ENCODE peak calls at places on chromosomes 13 and 19, in eight cellular contexts. S, C, J, R, Y, A, W and G are unnamed samples.

GRCh38 chr13:41694902-41695301 is 237.6 kb downstream of the RGCC start:
- DNase-seq in S (peak; percentile 48), C (peak; percentile 80), J (peak; percentile 55), R (no peak), Y (peak; percentile 63), A (peak; percentile 21), W (peak; percentile 43), G (no peak)

GRCh38 chr19:29680447-29680846 is 15.2 kb downstream of the PLEKHF1 start:
- DNase-seq in S (no peak), C (peak; percentile 78), J (peak; percentile 71), R (peak; percentile 90), Y (no peak), A (peak; percentile 53), W (peak; percentile 63), G (no peak)

GRCh38 chr13:69035771-69036170 is 1071.9 kb upstream of the ATXN8OS start:
- DNase-seq in S (no peak), C (no peak), J (no peak), R (no peak), Y (no peak), A (no peak), W (no peak), G (no peak)

GRCh38 chr13:24684600-24684998 is 4.4 kb downstream of the ATP12A start:
- DNase-seq in S (no peak), C (no peak), J (no peak), R (peak; percentile 48), Y (no peak), A (no peak), W (no peak), G (no peak)

GRCh38 chr19:19618384-19619051 is at the start of gene PBX4:
- DNase-seq in S (peak; percentile 71), C (peak; percentile 97), J (peak; percentile 87), R (peak; percentile 99), Y (peak; percentile 93), A (peak; percentile 88), W (peak; percentile 98), G (peak; percentile 96)

GRCh38 chr19:51407631-51408131 is 9.8 kb downstream of the SIGLEC10 start:
- DNase-seq in S (no peak), C (no peak), J (no peak), R (peak; percentile 37), Y (peak; percentile 32), A (no peak), W (peak; percentile 54), G (no peak)

GRCh38 chr19:6423499-6424189 is 967 bp downstream of the KHSRP start:
- DNase-seq in S (no peak), C (peak; percentile 67), J (no peak), R (no peak), Y (no peak), A (no peak), W (peak; percentile 41), G (peak; percentile 60)

GRCh38 chr19:13129384-13129783 is 11.3 kb downstream of the NACC1 start:
- DNase-seq in S (no peak), C (no peak), J (no peak), R (no peak), Y (no peak), A (no peak), W (no peak), G (no peak)

GRCh38 chr19:19348266-19348665 is 27.6 kb downstream of the MAU2 start:
- DNase-seq in S (no peak), C (no peak), J (no peak), R (no peak), Y (no peak), A (no peak), W (no peak), G (no peak)

GRCh38 chr13:51839711-51840110 is 5.3 kb downstream of the TMEM272 start:
- DNase-seq in S (no peak), C (no peak), J (no peak), R (no peak), Y (no peak), A (no peak), W (no peak), G (no peak)

GRCh38 chr13:110302154-110302553 is 4.8 kb downstream of the COL4A1 start:
- DNase-seq in S (no peak), C (no peak), J (no peak), R (no peak), Y (no peak), A (no peak), W (no peak), G (no peak)

GRCh38 chr13:26785845-26786630 is 25.5 kb upstream of the GPR12 start:
- DNase-seq in S (no peak), C (peak; percentile 67), J (peak; percentile 44), R (peak; percentile 58), Y (peak; percentile 44), A (no peak), W (peak; percentile 16), G (no peak)

GRCh38 chr13:74290324-74290773 is 156.1 kb upstream of the KLF12 start:
- DNase-seq in S (no peak), C (no peak), J (no peak), R (peak; percentile 45), Y (peak; percentile 39), A (no peak), W (peak; percentile 19), G (peak; percentile 63)

GRCh38 chr13:108897955-108898354 is 268.5 kb downstream of the MYO16 start:
- DNase-seq in S (no peak), C (no peak), J (no peak), R (no peak), Y (no peak), A (no peak), W (no peak), G (no peak)

GRCh38 chr13:46553521-46553885 is 533 bp downstream of the LRCH1 start:
- DNase-seq in S (no peak), C (no peak), J (no peak), R (no peak), Y (no peak), A (no peak), W (peak; percentile 41), G (peak; percentile 18)

GRCh38 chr13:46554971-46555370 is 2.0 kb downstream of the LRCH1 start:
- DNase-seq in S (no peak), C (no peak), J (no peak), R (no peak), Y (no peak), A (no peak), W (no peak), G (no peak)

GRCh38 chr13:46555722-46556121 is 2.8 kb downstream of the LRCH1 start:
- DNase-seq in S (no peak), C (no peak), J (no peak), R (no peak), Y (no peak), A (no peak), W (no peak), G (no peak)

GRCh38 chr13:46552888-46553520 is at the start of gene LRCH1:
- DNase-seq in S (peak; percentile 69), C (peak; percentile 96), J (peak; percentile 89), R (peak; percentile 81), Y (peak; percentile 89), A (peak; percentile 93), W (peak; percentile 91), G (peak; percentile 96)

DNA sequence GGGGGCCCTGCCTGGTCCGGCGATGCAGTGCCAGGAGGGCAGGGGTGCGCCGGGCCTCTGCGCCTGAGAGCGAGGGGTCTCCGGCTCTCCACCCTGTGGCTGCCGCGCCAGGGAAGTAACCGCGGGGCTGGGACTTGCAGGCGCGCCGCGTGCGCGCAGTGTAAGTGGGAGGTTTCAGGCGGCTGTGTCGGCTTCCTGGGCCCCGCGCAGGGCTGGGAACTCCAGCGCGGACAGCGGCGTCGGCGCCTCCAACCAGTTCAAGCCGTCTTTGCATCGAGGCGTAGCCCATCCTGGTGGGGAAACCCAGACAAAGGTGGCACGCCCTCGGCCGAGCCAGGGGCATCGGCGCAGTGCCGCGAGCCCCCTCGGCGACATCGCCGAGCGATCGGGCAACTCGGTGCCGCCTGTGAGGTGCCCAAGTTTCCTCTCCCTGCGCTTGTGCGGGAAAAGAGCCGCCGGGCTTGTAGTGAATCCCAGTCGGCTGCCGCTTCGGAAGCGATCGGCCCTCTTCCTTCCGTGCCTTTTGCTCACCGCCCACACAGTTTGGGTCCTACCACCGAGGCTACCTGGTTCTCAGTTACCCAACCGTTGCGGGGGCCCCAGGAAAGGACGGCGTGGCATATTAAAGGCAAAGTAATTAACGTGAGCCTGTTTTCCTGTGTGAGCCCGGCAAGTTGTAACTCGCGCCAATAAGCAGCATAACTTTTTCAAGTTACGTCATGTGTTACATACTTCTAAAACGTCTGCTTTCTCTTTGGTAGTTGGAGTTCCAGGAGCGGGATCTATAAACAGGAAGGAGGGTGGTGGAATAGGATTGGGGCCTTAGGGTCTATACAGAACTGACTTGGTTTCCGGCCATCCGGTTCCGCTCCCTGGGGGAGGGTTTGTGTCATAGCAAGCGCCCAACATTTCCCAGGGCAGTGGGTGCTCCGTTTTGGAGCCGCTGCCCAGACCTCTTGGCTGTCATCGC is 1.2 kb downstream of the LRCH1 start:
- DNase-seq in S (peak; percentile 28), C (peak; percentile 87), J (peak; percentile 63), R (peak; percentile 74), Y (peak; percentile 71), A (peak; percentile 69), W (peak; percentile 73), G (peak; percentile 80)
- H3K4me3 ChIP-seq in S (peak overlapping the region; percentile 90), C (peak overlapping the region; percentile 98), J (peak overlapping the region; percentile 92), R (peak overlapping the region; percentile 81), Y (peak overlapping the region; percentile 90), A (peak overlapping the region; percentile 98), W (peak overlapping the region; percentile 90), G (peak overlapping the region; percentile 86)

GRCh38 chr19:44182145-44182544 is 17.2 kb downstream of the ZNF226 start:
- DNase-seq in S (no peak), C (no peak), J (no peak), R (no peak), Y (no peak), A (no peak), W (no peak), G (no peak)
- H3K9me3 ChIP-seq in S (peaks cover 82% of the 10 kb centered on the region), C (peaks cover 17% of the 10 kb centered on the region), J (peaks cover 80% of the 10 kb centered on the region), R (peaks cover 47% of the 10 kb centered on the region), Y (no peaks in the 10 kb centered on the region), A (peaks cover 98% of the 10 kb centered on the region), W (peaks cover 84% of the 10 kb centered on the region), G (no peaks in the 10 kb centered on the region)

GRCh38 chr19:39845172-39845571 is 1.0 kb downstream of the FBL start:
- DNase-seq in S (no peak), C (no peak), J (no peak), R (no peak), Y (no peak), A (no peak), W (no peak), G (no peak)

GRCh38 chr19:39845621-39846175 is 481 bp downstream of the FBL start:
- DNase-seq in S (no peak), C (no peak), J (no peak), R (no peak), Y (no peak), A (no peak), W (no peak), G (peak; percentile 40)

GRCh38 chr19:39846176-39846677 is at the start of gene FBL:
- DNase-seq in S (peak; percentile 49), C (peak; percentile 98), J (peak; percentile 97), R (peak; percentile 94), Y (peak; percentile 98), A (peak; percentile 96), W (peak; percentile 97), G (peak; percentile 98)

GRCh38 chr19:39842693-39843435 is 3.3 kb downstream of the FBL start:
- DNase-seq in S (no peak), C (no peak), J (no peak), R (no peak), Y (no peak), A (no peak), W (no peak), G (no peak)

GRCh38 chr19:39843919-39844793 is 2.0 kb downstream of the FBL start:
- DNase-seq in S (no peak), C (no peak), J (no peak), R (peak; percentile 43), Y (no peak), A (no peak), W (peak; percentile 68), G (peak; percentile 39)
- H3K4me3 ChIP-seq in S (no peak overlapping the region), C (no peak overlapping the region), J (peak overlapping the region; percentile 98), R (peak overlapping the region; percentile 74), Y (no peak overlapping the region), A (peak overlapping the region; percentile 95), W (no peak overlapping the region), G (peak overlapping the region; percentile 95)

GRCh38 chr19:22901431-22902130 is 69.5 kb downstream of the ZNF723 start:
- DNase-seq in S (no peak), C (no peak), J (no peak), R (no peak), Y (no peak), A (no peak), W (no peak), G (no peak)
- H3K9me3 ChIP-seq in S (no peaks in the 10 kb centered on the region), C (peaks cover 5% of the 10 kb centered on the region), J (no peaks in the 10 kb centered on the region), R (no peaks in the 10 kb centered on the region), Y (no peaks in the 10 kb centered on the region), A (peaks cover 39% of the 10 kb centered on the region), W (peaks cover 90% of the 10 kb centered on the region), G (peaks cover 4% of the 10 kb centered on the region)